ENCODE peak calls at places on chromosomes 5 and 9, in four cellular contexts. K, I, V and H are unnamed samples.
A peak's percentile ranks its signal among the peaks of the same experiment; 100 is the strongest.

GRCh38 chr5:58273705-58274104 is 186.2 kb downstream of the PLK2 start:
- DNase-seq in K (no peak), I (no peak), V (no peak), H (no peak)

GRCh38 chr9:129399301-129399990 is 221.4 kb upstream of the IER5L start:
- DNase-seq in K (no peak), I (no peak), V (no peak), H (no peak)

GRCh38 chr5:159409801-159410200 is 79.5 kb upstream of the IL12B start:
- DNase-seq in K (no peak), I (no peak), V (no peak), H (no peak)

GRCh38 chr5:5424736-5425135 is 2.3 kb downstream of the ICE1 start:
- DNase-seq in K (no peak), I (no peak), V (no peak), H (no peak)

GRCh38 chr5:150078802-150079654 is 7.3 kb downstream of the CSF1R start:
- DNase-seq in K (no peak), I (peak; percentile 15), V (no peak), H (no peak)

GRCh38 chr9:20508242-20508641 is 114.1 kb downstream of the MLLT3 start:
- DNase-seq in K (no peak), I (no peak), V (no peak), H (no peak)

GRCh38 chr5:176810084-176810597 is at the start of gene UNC5A:
- DNase-seq in K (no peak), I (no peak), V (peak; percentile 20), H (no peak)

GRCh38 chr5:97943036-97943435 is 760.0 kb upstream of the RIOK2 start:
- DNase-seq in K (no peak), I (no peak), V (no peak), H (no peak)

GRCh38 chr5:32828492-32828891 is 117.4 kb downstream of the NPR3 start:
- DNase-seq in K (no peak), I (no peak), V (no peak), H (no peak)

GRCh38 chr9:109934499-109935214 is 154.7 kb downstream of the PALM2AKAP2 start:
- DNase-seq in K (no peak), I (no peak), V (no peak), H (no peak)

GRCh38 chr5:137954131-137954879 is 65.0 kb downstream of the PKD2L2 start:
- DNase-seq in K (no peak), I (no peak), V (no peak), H (no peak)

GRCh38 chr5:176447538-176447981 is 625 bp upstream of the FAF2 start:
- DNase-seq in K (peak; percentile 22), I (no peak), V (peak; percentile 48), H (no peak)